ENCODE peak calls at places on chromosome 3, in seven cellular contexts. W, I, L, C, Z, O and T are unnamed samples. For H3K36me3 and H3K4me1, the result is how much of the 10 kb centered on the place peaks cover.

GRCh38 chr3:18556503-18556902 is 131.4 kb upstream of the SATB1 start:
- DNase-seq in W (peak), O (no peak), Z (no peak), C (peak), L (no peak), I (no peak), T (no peak)

GRCh38 chr3:79067734-79068133 is 700.1 kb downstream of the ROBO1 start:
- DNase-seq in O (no peak), I (no peak), Z (no peak), L (no peak), W (no peak), C (no peak), T (no peak)

GRCh38 chr3:45991341-45991740 is 4.3 kb downstream of the FYCO1 start:
- DNase-seq in O (no peak), C (no peak), Z (no peak), I (no peak), L (no peak), W (no peak), T (peak)

GRCh38 chr3:188400494-188401243 is 246.7 kb downstream of the LPP start:
- DNase-seq in Z (no peak), I (no peak), C (no peak), W (no peak), O (no peak), L (no peak), T (no peak)

GRCh38 chr3:182258538-182259177 is 534.6 kb upstream of the ATP11B start:
- DNase-seq in I (no peak), O (peak), L (no peak), W (peak), Z (peak), C (peak), T (no peak)

GRCh38 chr3:53531749-53532148 is 37.3 kb downstream of the CACNA1D start:
- DNase-seq in C (no peak), O (no peak), W (no peak), I (no peak), Z (peak), L (no peak), T (no peak)

GRCh38 chr3:27431116-27431515 is 53.1 kb downstream of the SLC4A7 start:
- DNase-seq in C (peak), I (no peak), Z (peak), L (no peak), O (no peak), W (peak), T (peak)

GRCh38 chr3:179948740-179949139 is 88.0 kb downstream of the PEX5L start:
- DNase-seq in I (no peak), L (no peak), C (no peak), W (no peak), O (no peak), Z (no peak), T (no peak)

GRCh38 chr3:33063651-33064051 is 33.3 kb downstream of the GLB1 start:
- DNase-seq in W (peak), L (no peak), Z (peak), O (no peak), I (no peak), C (no peak), T (no peak)

GRCh38 chr3:106088899-106089298 is 220.1 kb upstream of the CBLB start:
- DNase-seq in I (no peak), L (no peak), O (no peak), C (no peak), W (no peak), Z (no peak), T (no peak)

GRCh38 chr3:51704511-51704950 is 2.3 kb upstream of the GRM2 start:
- DNase-seq in Z (no peak), I (no peak), W (no peak), C (no peak), O (no peak), L (no peak), T (peak)

GRCh38 chr3:170467007-170467406 is 48.3 kb downstream of the CLDN11 start:
- DNase-seq in L (no peak), W (no peak), I (no peak), Z (no peak), O (no peak), C (no peak), T (no peak)

GRCh38 chr3:146577662-146578061 is 27.5 kb downstream of the PLSCR5 start:
- DNase-seq in W (peak), C (peak), Z (peak), O (peak), L (no peak), I (no peak), T (no peak)

GRCh38 chr3:48938156-48938555 is 19.5 kb downstream of the ARIH2 start:
- DNase-seq in O (no peak), W (no peak), C (no peak), L (no peak), Z (no peak), I (no peak), T (no peak)

GRCh38 chr3:38047896-38048295 is 8.9 kb downstream of the DLEC1 start:
- DNase-seq in O (no peak), I (no peak), C (no peak), L (no peak), W (no peak), Z (no peak), T (no peak)

GRCh38 chr3:130380398-130380797 is 34.9 kb downstream of the COL6A5 start:
- DNase-seq in C (no peak), O (no peak), Z (no peak), L (no peak), I (no peak), W (no peak), T (no peak)

GRCh38 chr3:43104786-43105185 is 1.1 kb downstream of the POMGNT2 start:
- DNase-seq in W (peak), C (no peak), I (no peak), L (no peak), Z (no peak), O (no peak), T (no peak)

GRCh38 chr3:16124636-16125035 is 49.8 kb upstream of the GALNT15 start:
- DNase-seq in C (peak), L (no peak), O (no peak), Z (no peak), W (peak), I (no peak), T (no peak)

GRCh38 chr3:66393486-66394260 is 107.1 kb downstream of the LRIG1 start:
- DNase-seq in W (peak), I (no peak), Z (no peak), C (no peak), L (peak), O (no peak), T (no peak)

GRCh38 chr3:25284249-25284648 is 143.8 kb upstream of the RARB start:
- DNase-seq in W (no peak), O (no peak), C (no peak), Z (no peak), L (no peak), I (no peak), T (no peak)
- H3K36me3 ChIP-seq in W (under half), O (under half), C (under half), Z (under half), L (under half), I (under half), T (under half)

GRCh38 chr3:193773266-193774183 is 180.5 kb downstream of the OPA1 start:
- DNase-seq in L (no peak), O (no peak), W (no peak), C (no peak), Z (no peak), I (no peak), T (no peak)

GRCh38 chr3:193774272-193774915 is 181.4 kb downstream of the OPA1 start:
- DNase-seq in L (no peak), W (no peak), O (no peak), C (no peak), I (no peak), Z (no peak), T (no peak)

GRCh38 chr3:193771011-193771697 is 178.1 kb downstream of the OPA1 start:
- DNase-seq in L (no peak), O (no peak), W (no peak), Z (no peak), I (no peak), C (no peak), T (no peak)

GRCh38 chr3:193771736-193772135 is 178.7 kb downstream of the OPA1 start:
- DNase-seq in W (no peak), C (no peak), I (no peak), O (no peak), Z (no peak), L (no peak), T (no peak)

GRCh38 chr3:193772389-193772788 is 179.4 kb downstream of the OPA1 start:
- DNase-seq in I (no peak), L (no peak), W (no peak), Z (no peak), C (no peak), O (no peak), T (no peak)
- H3K4me1 ChIP-seq in I (under half), L (under half), W (under half), Z (under half), C (under half), O (under half), T (under half)

GRCh38 chr3:158488670-158489069 is 82.3 kb upstream of the MLF1 start:
- DNase-seq in L (no peak), O (no peak), W (no peak), Z (no peak), I (no peak), C (no peak), T (no peak)
- H3K36me3 ChIP-seq in L (under half), O (under half), W (under half), Z (under half), I (under half), C (under half), T (under half)

GRCh38 chr3:171956372-171957104 is 82.8 kb upstream of the FNDC3B start:
- DNase-seq in W (no peak), C (no peak), L (no peak), Z (no peak), I (no peak), O (no peak), T (no peak)
- H3K4me1 ChIP-seq in W (under half), C (under half), L (under half), Z (under half), I (under half), O (under half), T (under half)

GRCh38 chr3:121809249-121809648 is 25.6 kb downstream of the IQCB1 start:
- DNase-seq in Z (no peak), W (no peak), O (no peak), C (no peak), L (no peak), I (no peak), T (no peak)
- H3K36me3 ChIP-seq in Z (under half), W (under half), O (under half), C (under half), L (under half), I (under half), T (under half)

GRCh38 chr3:58217209-58217811 is 6.5 kb upstream of the DNASE1L3 start:
- DNase-seq in L (peak), O (peak), Z (peak), I (peak), C (peak), W (peak), T (peak)
- H3K4me1 ChIP-seq in L (under half), O (under half), Z (under half), I (under half), C (half or more), W (under half), T (under half)

GRCh38 chr3:11364181-11364580 is 92.0 kb downstream of the ATG7 start:
- DNase-seq in I (no peak), Z (no peak), W (peak), L (no peak), C (no peak), O (no peak), T (no peak)

GRCh38 chr3:11367116-11367781 is 95.1 kb downstream of the ATG7 start:
- DNase-seq in C (no peak), W (peak), I (peak), O (no peak), Z (peak), L (no peak), T (no peak)

GRCh38 chr3:11363732-11364131 is 91.5 kb downstream of the ATG7 start:
- DNase-seq in O (no peak), I (no peak), L (no peak), Z (no peak), W (no peak), C (no peak), T (no peak)

DNA sequence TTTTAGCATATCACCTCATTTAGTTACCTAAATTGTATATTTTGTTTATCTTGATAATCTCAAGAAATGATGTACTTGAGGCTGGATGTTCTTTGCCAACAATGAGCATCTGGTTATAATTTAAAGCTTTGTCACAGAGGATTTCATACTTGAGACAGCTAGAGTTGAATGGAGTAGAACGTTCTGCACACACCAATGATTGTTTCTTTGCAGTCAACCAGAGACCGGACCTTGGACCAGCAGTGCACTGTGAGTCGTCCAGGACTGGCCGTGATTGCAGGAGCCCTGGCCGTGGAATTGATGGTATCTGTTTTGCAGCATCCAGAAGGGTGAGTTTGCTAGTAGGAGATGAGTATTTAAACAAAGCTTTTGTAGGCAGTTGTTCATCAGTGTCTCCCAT is 90.4 kb downstream of the ATG7 start:
- DNase-seq in I (no peak), Z (no peak), O (no peak), W (peak), L (no peak), C (no peak), T (no peak)
- H3K36me3 ChIP-seq in I (under half), Z (under half), O (half or more), W (under half), L (half or more), C (under half), T (under half)

GRCh38 chr3:30617653-30618052 is 11.3 kb downstream of the TGFBR2 start:
- DNase-seq in L (no peak), I (no peak), C (no peak), Z (no peak), W (no peak), O (no peak), T (no peak)

GRCh38 chr3:30615615-30616346 is 9.4 kb downstream of the TGFBR2 start:
- DNase-seq in L (no peak), I (no peak), Z (no peak), W (peak), O (no peak), C (no peak), T (no peak)

GRCh38 chr3:30614943-30615342 is 8.5 kb downstream of the TGFBR2 start:
- DNase-seq in W (no peak), I (no peak), Z (no peak), O (no peak), C (peak), L (no peak), T (no peak)

GRCh38 chr3:30617069-30617468 is 10.7 kb downstream of the TGFBR2 start:
- DNase-seq in C (no peak), L (no peak), I (no peak), Z (no peak), W (no peak), O (no peak), T (no peak)

DNA sequence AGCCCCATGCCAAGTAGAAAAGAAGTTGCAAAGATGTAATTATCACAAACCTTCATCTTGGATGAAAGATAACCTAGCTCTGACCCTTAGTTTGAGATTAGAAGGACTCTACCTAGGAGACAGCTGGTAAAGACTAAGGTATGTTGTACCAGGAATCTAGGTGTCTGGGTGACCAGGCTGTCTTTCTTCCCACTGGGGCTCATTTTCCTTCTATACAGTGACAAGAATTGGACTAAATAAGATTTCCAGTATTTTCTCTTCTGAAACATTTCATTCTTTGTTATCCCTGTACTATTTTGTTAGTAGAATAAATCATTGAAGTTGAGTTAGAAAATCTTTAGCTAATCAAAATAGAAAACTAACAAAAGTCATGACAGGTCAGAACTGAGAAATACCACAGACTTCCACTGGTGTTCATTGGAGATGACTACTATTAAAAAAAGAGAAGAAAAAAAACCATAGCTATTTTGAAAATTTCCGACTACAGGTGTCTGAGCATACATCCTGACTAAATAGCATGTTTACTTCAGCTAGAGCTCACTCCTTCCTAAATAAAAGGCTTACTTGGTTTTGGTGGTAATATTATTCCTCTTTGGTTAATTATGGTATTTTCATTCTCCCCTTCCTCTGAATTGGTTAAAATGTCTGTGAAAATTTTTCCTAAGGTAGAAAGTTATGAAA is 10.1 kb downstream of the TGFBR2 start:
- DNase-seq in O (no peak), I (no peak), L (no peak), C (no peak), W (no peak), Z (no peak), T (no peak)
- H3K4me1 ChIP-seq in O (under half), I (under half), L (half or more), C (half or more), W (half or more), Z (under half), T (under half)

DNA sequence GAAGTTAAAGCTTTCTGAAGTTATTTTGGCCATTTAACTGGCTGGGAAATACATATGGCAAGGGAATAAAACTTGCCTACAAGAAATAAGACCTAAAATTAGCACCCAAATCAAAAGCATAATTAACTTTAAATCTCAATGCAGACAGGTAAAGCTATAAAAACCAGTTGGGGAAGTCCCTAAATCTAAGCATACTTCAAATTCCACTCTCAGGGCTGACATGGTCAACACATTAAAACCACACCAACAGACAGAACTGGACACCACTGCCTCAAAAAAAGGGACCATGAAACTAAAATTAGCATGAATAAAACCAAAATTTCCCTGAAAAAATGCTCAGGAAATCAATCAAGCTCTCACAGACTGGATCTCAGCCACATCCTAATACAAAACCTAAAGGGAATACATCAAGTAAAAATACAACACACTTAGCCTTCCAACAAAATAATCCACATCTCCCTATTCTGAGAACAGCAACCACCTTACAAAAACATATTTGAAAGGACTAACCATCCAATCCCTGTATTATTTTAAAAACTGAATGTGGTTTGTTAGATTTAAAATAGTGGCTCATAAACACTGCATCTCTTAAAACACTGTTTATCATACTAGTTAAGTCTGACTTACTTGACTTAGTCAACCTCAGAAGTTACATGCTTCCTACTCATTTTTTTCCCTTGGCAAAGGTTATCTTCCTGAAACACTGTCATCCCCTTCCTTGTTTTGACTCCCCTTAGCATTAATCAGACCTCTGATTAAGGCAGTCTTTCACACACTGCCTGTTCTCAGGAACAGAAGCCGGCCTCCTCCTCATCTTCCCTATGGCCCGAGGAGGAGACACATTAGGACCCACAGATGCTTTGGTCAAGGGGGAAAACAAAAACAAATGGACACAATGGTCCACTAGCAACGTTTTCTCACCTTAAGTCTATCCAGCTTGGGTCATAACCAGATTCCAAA is 8.3 kb downstream of the TRA2B start:
- DNase-seq in C (peak), O (no peak), I (no peak), Z (no peak), W (peak), L (no peak), T (no peak)
- H3K36me3 ChIP-seq in C (under half), O (half or more), I (under half), Z (under half), W (under half), L (under half), T (under half)

GRCh38 chr3:12956316-12956660 is 114.9 kb upstream of the RPL32 start:
- DNase-seq in I (no peak), W (no peak), C (no peak), O (no peak), Z (no peak), L (no peak), T (no peak)
- H3K4me1 ChIP-seq in I (under half), W (under half), C (under half), O (under half), Z (under half), L (half or more), T (under half)